ENCODE peak calls at places on chromosomes 6 and 20, in nine cellular contexts. One of them, this sample, is unnamed.
A peak's percentile ranks its signal among the peaks of the same experiment; 100 is the strongest.

GRCh38 chr20:10739134-10739533 is 65.3 kb upstream of the JAG1 start:
- DNase-seq in anterior cingulate cortex: no peak
- DNase-seq in activated T-cell treated with anti-CD3 and anti-CD28 coated beads, Interleukin-2, amount 50 U/mL, for 48 hours: no peak
- DNase-seq in fibroblast of the conjunctiva: no peak
- DNase-seq in omental fat pad: no peak
- DNase-seq in NCI-H2107: no peak
- DNase-seq in iris pigment epithelial cell: no peak
- DNase-seq in H4: no peak
- DNase-seq in stimulated activated naive B cell treated with anti-CD40 and anti-IgM and Interleukin-4, amounts not matched to agents 10 μg/mL and 1 μg/mL and 100 μg/mL, for 72 hours: no peak
- DNase-seq in this sample: no peak

GRCh38 chr6:169371344-169372144 is 117.9 kb upstream of the THBS2 start:
- DNase-seq in activated T-cell treated with anti-CD3 and anti-CD28 coated beads, Interleukin-2, amount 50 U/mL, for 48 hours: no peak
- DNase-seq in NCI-H2107: no peak
- DNase-seq in H4: no peak
- DNase-seq in iris pigment epithelial cell: peak; percentile 9
- DNase-seq in anterior cingulate cortex: no peak
- DNase-seq in stimulated activated naive B cell treated with anti-CD40 and anti-IgM and Interleukin-4, amounts not matched to agents 10 μg/mL and 1 μg/mL and 100 μg/mL, for 72 hours: no peak
- DNase-seq in fibroblast of the conjunctiva: no peak
- DNase-seq in omental fat pad: no peak
- DNase-seq in this sample: no peak

GRCh38 chr6:18883851-18884250 is 496.7 kb downstream of the RNF144B start:
- DNase-seq in stimulated activated naive B cell treated with anti-CD40 and anti-IgM and Interleukin-4, amounts not matched to agents 10 μg/mL and 1 μg/mL and 100 μg/mL, for 72 hours: no peak
- DNase-seq in iris pigment epithelial cell: no peak
- DNase-seq in fibroblast of the conjunctiva: no peak
- DNase-seq in H4: no peak
- DNase-seq in anterior cingulate cortex: no peak
- DNase-seq in omental fat pad: no peak
- DNase-seq in NCI-H2107: no peak
- DNase-seq in activated T-cell treated with anti-CD3 and anti-CD28 coated beads, Interleukin-2, amount 50 U/mL, for 48 hours: no peak
- DNase-seq in this sample: no peak

GRCh38 chr6:169962604-169963469 is 211.4 kb downstream of the ERMARD start:
- DNase-seq in fibroblast of the conjunctiva: no peak
- DNase-seq in anterior cingulate cortex: no peak
- DNase-seq in activated T-cell treated with anti-CD3 and anti-CD28 coated beads, Interleukin-2, amount 50 U/mL, for 48 hours: peak; percentile 11
- DNase-seq in stimulated activated naive B cell treated with anti-CD40 and anti-IgM and Interleukin-4, amounts not matched to agents 10 μg/mL and 1 μg/mL and 100 μg/mL, for 72 hours: no peak
- DNase-seq in omental fat pad: no peak
- DNase-seq in NCI-H2107: no peak
- DNase-seq in H4: no peak
- DNase-seq in iris pigment epithelial cell: no peak
- DNase-seq in this sample: peak; percentile 53

GRCh38 chr6:22421187-22421586 is 124.4 kb upstream of the PRL start:
- DNase-seq in omental fat pad: no peak
- DNase-seq in NCI-H2107: no peak
- DNase-seq in fibroblast of the conjunctiva: no peak
- DNase-seq in iris pigment epithelial cell: peak; percentile 38
- DNase-seq in stimulated activated naive B cell treated with anti-CD40 and anti-IgM and Interleukin-4, amounts not matched to agents 10 μg/mL and 1 μg/mL and 100 μg/mL, for 72 hours: no peak
- DNase-seq in H4: no peak
- DNase-seq in activated T-cell treated with anti-CD3 and anti-CD28 coated beads, Interleukin-2, amount 50 U/mL, for 48 hours: no peak
- DNase-seq in anterior cingulate cortex: no peak
- DNase-seq in this sample: no peak

GRCh38 chr6:134544737-134545136 is 226.8 kb upstream of the SGK1 start:
- DNase-seq in omental fat pad: no peak
- DNase-seq in fibroblast of the conjunctiva: no peak
- DNase-seq in activated T-cell treated with anti-CD3 and anti-CD28 coated beads, Interleukin-2, amount 50 U/mL, for 48 hours: no peak
- DNase-seq in anterior cingulate cortex: no peak
- DNase-seq in stimulated activated naive B cell treated with anti-CD40 and anti-IgM and Interleukin-4, amounts not matched to agents 10 μg/mL and 1 μg/mL and 100 μg/mL, for 72 hours: no peak
- DNase-seq in iris pigment epithelial cell: no peak
- DNase-seq in NCI-H2107: no peak
- DNase-seq in H4: no peak
- DNase-seq in this sample: no peak

GRCh38 chr6:48834706-48835105 is 628.3 kb downstream of the MMUT start:
- DNase-seq in stimulated activated naive B cell treated with anti-CD40 and anti-IgM and Interleukin-4, amounts not matched to agents 10 μg/mL and 1 μg/mL and 100 μg/mL, for 72 hours: no peak
- DNase-seq in fibroblast of the conjunctiva: peak; percentile 69
- DNase-seq in NCI-H2107: no peak
- DNase-seq in omental fat pad: no peak
- DNase-seq in H4: peak; percentile 60
- DNase-seq in activated T-cell treated with anti-CD3 and anti-CD28 coated beads, Interleukin-2, amount 50 U/mL, for 48 hours: no peak
- DNase-seq in iris pigment epithelial cell: peak; percentile 27
- DNase-seq in anterior cingulate cortex: no peak
- DNase-seq in this sample: no peak

GRCh38 chr20:36604952-36605308 is 649 bp upstream of the RAB5IF start:
- DNase-seq in omental fat pad: no peak
- DNase-seq in activated T-cell treated with anti-CD3 and anti-CD28 coated beads, Interleukin-2, amount 50 U/mL, for 48 hours: no peak
- DNase-seq in fibroblast of the conjunctiva: no peak
- DNase-seq in NCI-H2107: no peak
- DNase-seq in anterior cingulate cortex: peak; percentile 46
- DNase-seq in iris pigment epithelial cell: no peak
- DNase-seq in H4: no peak
- DNase-seq in stimulated activated naive B cell treated with anti-CD40 and anti-IgM and Interleukin-4, amounts not matched to agents 10 μg/mL and 1 μg/mL and 100 μg/mL, for 72 hours: peak; percentile 75
- DNase-seq in this sample: peak; percentile 22

GRCh38 chr6:137216875-137217553 is 2.2 kb downstream of the IFNGR1 start:
- DNase-seq in NCI-H2107: no peak
- DNase-seq in anterior cingulate cortex: no peak
- DNase-seq in fibroblast of the conjunctiva: no peak
- DNase-seq in iris pigment epithelial cell: no peak
- DNase-seq in H4: no peak
- DNase-seq in activated T-cell treated with anti-CD3 and anti-CD28 coated beads, Interleukin-2, amount 50 U/mL, for 48 hours: no peak
- DNase-seq in omental fat pad: no peak
- DNase-seq in stimulated activated naive B cell treated with anti-CD40 and anti-IgM and Interleukin-4, amounts not matched to agents 10 μg/mL and 1 μg/mL and 100 μg/mL, for 72 hours: no peak
- DNase-seq in this sample: no peak

GRCh38 chr6:13694562-13694961 is 17.1 kb downstream of the RANBP9 start:
- DNase-seq in anterior cingulate cortex: no peak
- DNase-seq in iris pigment epithelial cell: no peak
- DNase-seq in NCI-H2107: no peak
- DNase-seq in fibroblast of the conjunctiva: no peak
- DNase-seq in stimulated activated naive B cell treated with anti-CD40 and anti-IgM and Interleukin-4, amounts not matched to agents 10 μg/mL and 1 μg/mL and 100 μg/mL, for 72 hours: no peak
- DNase-seq in H4: no peak
- DNase-seq in omental fat pad: no peak
- DNase-seq in activated T-cell treated with anti-CD3 and anti-CD28 coated beads, Interleukin-2, amount 50 U/mL, for 48 hours: no peak
- DNase-seq in this sample: no peak

GRCh38 chr6:113719056-113719455 is 138.1 kb upstream of the MARCKS start:
- DNase-seq in anterior cingulate cortex: no peak
- DNase-seq in activated T-cell treated with anti-CD3 and anti-CD28 coated beads, Interleukin-2, amount 50 U/mL, for 48 hours: no peak
- DNase-seq in NCI-H2107: no peak
- DNase-seq in stimulated activated naive B cell treated with anti-CD40 and anti-IgM and Interleukin-4, amounts not matched to agents 10 μg/mL and 1 μg/mL and 100 μg/mL, for 72 hours: no peak
- DNase-seq in H4: peak; percentile 13
- DNase-seq in iris pigment epithelial cell: no peak
- DNase-seq in fibroblast of the conjunctiva: no peak
- DNase-seq in omental fat pad: no peak
- DNase-seq in this sample: no peak

GRCh38 chr6:4012826-4013225 is 66.1 kb downstream of the FAM217A start:
- DNase-seq in omental fat pad: no peak
- DNase-seq in stimulated activated naive B cell treated with anti-CD40 and anti-IgM and Interleukin-4, amounts not matched to agents 10 μg/mL and 1 μg/mL and 100 μg/mL, for 72 hours: no peak
- DNase-seq in activated T-cell treated with anti-CD3 and anti-CD28 coated beads, Interleukin-2, amount 50 U/mL, for 48 hours: no peak
- DNase-seq in H4: no peak
- DNase-seq in anterior cingulate cortex: no peak
- DNase-seq in iris pigment epithelial cell: no peak
- DNase-seq in fibroblast of the conjunctiva: no peak
- DNase-seq in NCI-H2107: no peak
- DNase-seq in this sample: no peak

GRCh38 chr6:17032595-17033591 is 69.0 kb upstream of the STMND1 start:
- DNase-seq in iris pigment epithelial cell: peak; percentile 93
- DNase-seq in NCI-H2107: no peak
- DNase-seq in H4: peak; percentile 82
- DNase-seq in activated T-cell treated with anti-CD3 and anti-CD28 coated beads, Interleukin-2, amount 50 U/mL, for 48 hours: no peak
- DNase-seq in omental fat pad: peak; percentile 81
- DNase-seq in stimulated activated naive B cell treated with anti-CD40 and anti-IgM and Interleukin-4, amounts not matched to agents 10 μg/mL and 1 μg/mL and 100 μg/mL, for 72 hours: no peak
- DNase-seq in fibroblast of the conjunctiva: peak; percentile 78
- DNase-seq in anterior cingulate cortex: peak; percentile 29
- DNase-seq in this sample: peak; percentile 38

GRCh38 chr6:158939255-158940170 is 60.5 kb downstream of the RSPH3 start:
- DNase-seq in stimulated activated naive B cell treated with anti-CD40 and anti-IgM and Interleukin-4, amounts not matched to agents 10 μg/mL and 1 μg/mL and 100 μg/mL, for 72 hours: peak; percentile 15
- DNase-seq in anterior cingulate cortex: no peak
- DNase-seq in fibroblast of the conjunctiva: no peak
- DNase-seq in iris pigment epithelial cell: no peak
- DNase-seq in omental fat pad: no peak
- DNase-seq in activated T-cell treated with anti-CD3 and anti-CD28 coated beads, Interleukin-2, amount 50 U/mL, for 48 hours: no peak
- DNase-seq in NCI-H2107: no peak
- DNase-seq in H4: no peak
- DNase-seq in this sample: no peak

GRCh38 chr20:50381053-50381732 is 129.0 kb upstream of the PTPN1 start:
- DNase-seq in iris pigment epithelial cell: no peak
- DNase-seq in NCI-H2107: no peak
- DNase-seq in anterior cingulate cortex: no peak
- DNase-seq in omental fat pad: no peak
- DNase-seq in stimulated activated naive B cell treated with anti-CD40 and anti-IgM and Interleukin-4, amounts not matched to agents 10 μg/mL and 1 μg/mL and 100 μg/mL, for 72 hours: no peak
- DNase-seq in fibroblast of the conjunctiva: no peak
- DNase-seq in activated T-cell treated with anti-CD3 and anti-CD28 coated beads, Interleukin-2, amount 50 U/mL, for 48 hours: no peak
- DNase-seq in H4: no peak
- DNase-seq in this sample: no peak

GRCh38 chr20:49501917-49502316 is 19.4 kb upstream of the KCNB1 start:
- DNase-seq in fibroblast of the conjunctiva: no peak
- DNase-seq in omental fat pad: no peak
- DNase-seq in activated T-cell treated with anti-CD3 and anti-CD28 coated beads, Interleukin-2, amount 50 U/mL, for 48 hours: no peak
- DNase-seq in iris pigment epithelial cell: peak; percentile 46
- DNase-seq in stimulated activated naive B cell treated with anti-CD40 and anti-IgM and Interleukin-4, amounts not matched to agents 10 μg/mL and 1 μg/mL and 100 μg/mL, for 72 hours: no peak
- DNase-seq in anterior cingulate cortex: no peak
- DNase-seq in NCI-H2107: no peak
- DNase-seq in H4: peak; percentile 31
- DNase-seq in this sample: no peak

GRCh38 chr6:45398075-45398817 is 20.5 kb upstream of the SUPT3H start:
- DNase-seq in stimulated activated naive B cell treated with anti-CD40 and anti-IgM and Interleukin-4, amounts not matched to agents 10 μg/mL and 1 μg/mL and 100 μg/mL, for 72 hours: no peak
- DNase-seq in omental fat pad: no peak
- DNase-seq in activated T-cell treated with anti-CD3 and anti-CD28 coated beads, Interleukin-2, amount 50 U/mL, for 48 hours: no peak
- DNase-seq in fibroblast of the conjunctiva: no peak
- DNase-seq in H4: no peak
- DNase-seq in iris pigment epithelial cell: peak; percentile 39
- DNase-seq in NCI-H2107: no peak
- DNase-seq in anterior cingulate cortex: no peak
- DNase-seq in this sample: no peak

GRCh38 chr20:9889270-9889981 is 50.5 kb upstream of the PAK5 start:
- DNase-seq in anterior cingulate cortex: no peak
- DNase-seq in stimulated activated naive B cell treated with anti-CD40 and anti-IgM and Interleukin-4, amounts not matched to agents 10 μg/mL and 1 μg/mL and 100 μg/mL, for 72 hours: no peak
- DNase-seq in NCI-H2107: no peak
- DNase-seq in H4: peak; percentile 37
- DNase-seq in activated T-cell treated with anti-CD3 and anti-CD28 coated beads, Interleukin-2, amount 50 U/mL, for 48 hours: no peak
- DNase-seq in iris pigment epithelial cell: peak; percentile 14
- DNase-seq in omental fat pad: no peak
- DNase-seq in fibroblast of the conjunctiva: no peak
- DNase-seq in this sample: no peak

GRCh38 chr20:36859282-36859555 is 16.7 kb upstream of the TLDC2 start:
- DNase-seq in activated T-cell treated with anti-CD3 and anti-CD28 coated beads, Interleukin-2, amount 50 U/mL, for 48 hours: no peak
- DNase-seq in fibroblast of the conjunctiva: no peak
- DNase-seq in stimulated activated naive B cell treated with anti-CD40 and anti-IgM and Interleukin-4, amounts not matched to agents 10 μg/mL and 1 μg/mL and 100 μg/mL, for 72 hours: no peak
- DNase-seq in H4: no peak
- DNase-seq in omental fat pad: no peak
- DNase-seq in iris pigment epithelial cell: no peak
- DNase-seq in NCI-H2107: no peak
- DNase-seq in anterior cingulate cortex: no peak
- DNase-seq in this sample: no peak

GRCh38 chr6:141244366-141244765 is 888.4 kb upstream of the GJE1 start:
- DNase-seq in fibroblast of the conjunctiva: no peak
- DNase-seq in omental fat pad: no peak
- DNase-seq in iris pigment epithelial cell: no peak
- DNase-seq in anterior cingulate cortex: no peak
- DNase-seq in activated T-cell treated with anti-CD3 and anti-CD28 coated beads, Interleukin-2, amount 50 U/mL, for 48 hours: no peak
- DNase-seq in stimulated activated naive B cell treated with anti-CD40 and anti-IgM and Interleukin-4, amounts not matched to agents 10 μg/mL and 1 μg/mL and 100 μg/mL, for 72 hours: no peak
- DNase-seq in NCI-H2107: no peak
- DNase-seq in H4: no peak
- DNase-seq in this sample: no peak

GRCh38 chr6:25083784-25084507 is 148.2 kb upstream of the RIPOR2 start:
- DNase-seq in activated T-cell treated with anti-CD3 and anti-CD28 coated beads, Interleukin-2, amount 50 U/mL, for 48 hours: no peak
- DNase-seq in NCI-H2107: no peak
- DNase-seq in H4: no peak
- DNase-seq in iris pigment epithelial cell: no peak
- DNase-seq in omental fat pad: no peak
- DNase-seq in fibroblast of the conjunctiva: no peak
- DNase-seq in anterior cingulate cortex: no peak
- DNase-seq in stimulated activated naive B cell treated with anti-CD40 and anti-IgM and Interleukin-4, amounts not matched to agents 10 μg/mL and 1 μg/mL and 100 μg/mL, for 72 hours: no peak
- DNase-seq in this sample: no peak

GRCh38 chr6:11241793-11242201 is 9.3 kb upstream of the NEDD9 start:
- DNase-seq in fibroblast of the conjunctiva: no peak
- DNase-seq in iris pigment epithelial cell: no peak
- DNase-seq in NCI-H2107: no peak
- DNase-seq in anterior cingulate cortex: peak; percentile 36
- DNase-seq in stimulated activated naive B cell treated with anti-CD40 and anti-IgM and Interleukin-4, amounts not matched to agents 10 μg/mL and 1 μg/mL and 100 μg/mL, for 72 hours: no peak
- DNase-seq in omental fat pad: no peak
- DNase-seq in activated T-cell treated with anti-CD3 and anti-CD28 coated beads, Interleukin-2, amount 50 U/mL, for 48 hours: no peak
- DNase-seq in H4: no peak
- DNase-seq in this sample: peak; percentile 88

GRCh38 chr6:15901141-15902115 is 227.5 kb upstream of the MYLIP start:
- DNase-seq in activated T-cell treated with anti-CD3 and anti-CD28 coated beads, Interleukin-2, amount 50 U/mL, for 48 hours: peak; percentile 49
- DNase-seq in omental fat pad: no peak
- DNase-seq in NCI-H2107: no peak
- DNase-seq in stimulated activated naive B cell treated with anti-CD40 and anti-IgM and Interleukin-4, amounts not matched to agents 10 μg/mL and 1 μg/mL and 100 μg/mL, for 72 hours: peak; percentile 80
- DNase-seq in fibroblast of the conjunctiva: no peak
- DNase-seq in H4: peak; percentile 41
- DNase-seq in anterior cingulate cortex: no peak
- DNase-seq in iris pigment epithelial cell: no peak
- DNase-seq in this sample: no peak

GRCh38 chr6:145898376-145898775 is 65.8 kb downstream of the SHPRH start:
- DNase-seq in H4: no peak
- DNase-seq in omental fat pad: no peak
- DNase-seq in fibroblast of the conjunctiva: no peak
- DNase-seq in NCI-H2107: no peak
- DNase-seq in stimulated activated naive B cell treated with anti-CD40 and anti-IgM and Interleukin-4, amounts not matched to agents 10 μg/mL and 1 μg/mL and 100 μg/mL, for 72 hours: no peak
- DNase-seq in iris pigment epithelial cell: peak; percentile 52
- DNase-seq in activated T-cell treated with anti-CD3 and anti-CD28 coated beads, Interleukin-2, amount 50 U/mL, for 48 hours: no peak
- DNase-seq in anterior cingulate cortex: no peak
- DNase-seq in this sample: no peak

GRCh38 chr6:12929678-12930077 is 213.1 kb downstream of the PHACTR1 start:
- DNase-seq in stimulated activated naive B cell treated with anti-CD40 and anti-IgM and Interleukin-4, amounts not matched to agents 10 μg/mL and 1 μg/mL and 100 μg/mL, for 72 hours: no peak
- DNase-seq in activated T-cell treated with anti-CD3 and anti-CD28 coated beads, Interleukin-2, amount 50 U/mL, for 48 hours: no peak
- DNase-seq in fibroblast of the conjunctiva: no peak
- DNase-seq in omental fat pad: no peak
- DNase-seq in H4: no peak
- DNase-seq in anterior cingulate cortex: no peak
- DNase-seq in iris pigment epithelial cell: no peak
- DNase-seq in NCI-H2107: no peak
- DNase-seq in this sample: no peak

GRCh38 chr6:83113258-83113657 is 45.8 kb downstream of the DOP1A start:
- DNase-seq in anterior cingulate cortex: no peak
- DNase-seq in NCI-H2107: no peak
- DNase-seq in iris pigment epithelial cell: peak; percentile 22
- DNase-seq in fibroblast of the conjunctiva: no peak
- DNase-seq in activated T-cell treated with anti-CD3 and anti-CD28 coated beads, Interleukin-2, amount 50 U/mL, for 48 hours: no peak
- DNase-seq in stimulated activated naive B cell treated with anti-CD40 and anti-IgM and Interleukin-4, amounts not matched to agents 10 μg/mL and 1 μg/mL and 100 μg/mL, for 72 hours: no peak
- DNase-seq in H4: no peak
- DNase-seq in omental fat pad: no peak
- DNase-seq in this sample: no peak

GRCh38 chr6:29953001-29953436 is 10.7 kb downstream of the HLA-A start:
- DNase-seq in fibroblast of the conjunctiva: no peak
- DNase-seq in omental fat pad: no peak
- DNase-seq in NCI-H2107: no peak
- DNase-seq in iris pigment epithelial cell: no peak
- DNase-seq in H4: peak; percentile 74
- DNase-seq in activated T-cell treated with anti-CD3 and anti-CD28 coated beads, Interleukin-2, amount 50 U/mL, for 48 hours: no peak
- DNase-seq in anterior cingulate cortex: no peak
- DNase-seq in stimulated activated naive B cell treated with anti-CD40 and anti-IgM and Interleukin-4, amounts not matched to agents 10 μg/mL and 1 μg/mL and 100 μg/mL, for 72 hours: no peak
- DNase-seq in this sample: no peak

GRCh38 chr20:1491281-1491840 is at the start of gene SIRPB2:
- DNase-seq in NCI-H2107: no peak
- DNase-seq in anterior cingulate cortex: no peak
- DNase-seq in iris pigment epithelial cell: no peak
- DNase-seq in activated T-cell treated with anti-CD3 and anti-CD28 coated beads, Interleukin-2, amount 50 U/mL, for 48 hours: no peak
- DNase-seq in omental fat pad: no peak
- DNase-seq in stimulated activated naive B cell treated with anti-CD40 and anti-IgM and Interleukin-4, amounts not matched to agents 10 μg/mL and 1 μg/mL and 100 μg/mL, for 72 hours: no peak
- DNase-seq in H4: no peak
- DNase-seq in fibroblast of the conjunctiva: no peak
- DNase-seq in this sample: peak; percentile 78

GRCh38 chr6:41100871-41101287 is 28.1 kb downstream of the NFYA start:
- DNase-seq in omental fat pad: no peak
- DNase-seq in iris pigment epithelial cell: no peak
- DNase-seq in fibroblast of the conjunctiva: no peak
- DNase-seq in stimulated activated naive B cell treated with anti-CD40 and anti-IgM and Interleukin-4, amounts not matched to agents 10 μg/mL and 1 μg/mL and 100 μg/mL, for 72 hours: no peak
- DNase-seq in H4: no peak
- DNase-seq in activated T-cell treated with anti-CD3 and anti-CD28 coated beads, Interleukin-2, amount 50 U/mL, for 48 hours: no peak
- DNase-seq in NCI-H2107: no peak
- DNase-seq in anterior cingulate cortex: no peak
- DNase-seq in this sample: no peak

GRCh38 chr6:35014341-35014740 is 125.3 kb downstream of the ANKS1A start:
- DNase-seq in H4: no peak
- DNase-seq in anterior cingulate cortex: peak; percentile 75
- DNase-seq in fibroblast of the conjunctiva: no peak
- DNase-seq in iris pigment epithelial cell: no peak
- DNase-seq in activated T-cell treated with anti-CD3 and anti-CD28 coated beads, Interleukin-2, amount 50 U/mL, for 48 hours: no peak
- DNase-seq in omental fat pad: no peak
- DNase-seq in stimulated activated naive B cell treated with anti-CD40 and anti-IgM and Interleukin-4, amounts not matched to agents 10 μg/mL and 1 μg/mL and 100 μg/mL, for 72 hours: no peak
- DNase-seq in NCI-H2107: no peak
- DNase-seq in this sample: no peak

GRCh38 chr6:9523462-9523861 is 891.4 kb downstream of the TFAP2A start:
- DNase-seq in stimulated activated naive B cell treated with anti-CD40 and anti-IgM and Interleukin-4, amounts not matched to agents 10 μg/mL and 1 μg/mL and 100 μg/mL, for 72 hours: no peak
- DNase-seq in NCI-H2107: no peak
- DNase-seq in omental fat pad: no peak
- DNase-seq in activated T-cell treated with anti-CD3 and anti-CD28 coated beads, Interleukin-2, amount 50 U/mL, for 48 hours: no peak
- DNase-seq in anterior cingulate cortex: no peak
- DNase-seq in iris pigment epithelial cell: peak; percentile 97
- DNase-seq in fibroblast of the conjunctiva: peak; percentile 82
- DNase-seq in H4: peak; percentile 72
- DNase-seq in this sample: no peak

This sample was measured in ascending aorta.